ENCODE peak calls at places on chromosomes 2 and 18, in four cellular contexts. O, G, Q and Y are unnamed samples.

GRCh38 chr2:150425121-150425559 is 62.3 kb downstream of the RND3 start:
- DNase-seq in G (no peak), Q (no peak), O (no peak), Y (peak)

GRCh38 chr2:235594041-235594440 is 100.2 kb downstream of the AGAP1 start:
- DNase-seq in O (peak), G (peak), Q (peak), Y (no peak)

GRCh38 chr18:567119-567518 is 13.1 kb upstream of the CETN1 start:
- DNase-seq in Q (no peak), O (no peak), G (no peak), Y (no peak)

GRCh38 chr2:163878718-163879117 is 142.9 kb upstream of the FIGN start:
- DNase-seq in Q (peak), O (peak), G (peak), Y (peak)

GRCh38 chr2:63580651-63581050 is 7.6 kb downstream of the WDPCP start:
- DNase-seq in O (no peak), G (no peak), Q (no peak), Y (no peak)

GRCh38 chr18:47513614-47514013 is 262.2 kb upstream of the SKOR2 start:
- DNase-seq in Q (no peak), O (no peak), G (no peak), Y (no peak)

GRCh38 chr2:62536873-62537547 is 31.0 kb upstream of the TMEM17 start:
- DNase-seq in G (no peak), O (peak), Q (no peak), Y (no peak)

GRCh38 chr2:148993336-148993735 is 45.2 kb upstream of the LYPD6B start:
- DNase-seq in O (no peak), Q (no peak), G (no peak), Y (no peak)

GRCh38 chr2:74584088-74584645 is 29.6 kb downstream of the DOK1 start:
- DNase-seq in Q (peak), O (no peak), G (no peak), Y (no peak)

GRCh38 chr18:27249933-27250332 is 64.8 kb upstream of the CHST9 start:
- DNase-seq in O (no peak), Q (no peak), G (no peak), Y (no peak)
- TF ChIP-seq FOXJ3 in O (no peak), Q (no peak), G (no peak), Y (no peak)

GRCh38 chr2:188291142-188291616 is 495 bp upstream of the GULP1 start:
- DNase-seq in G (peak), O (no peak), Q (peak), Y (no peak)

GRCh38 chr2:188293601-188294482 is 2.2 kb downstream of the GULP1 start:
- DNase-seq in G (peak), O (no peak), Q (peak), Y (no peak)

GRCh38 chr2:188292446-188293239 is 969 bp downstream of the GULP1 start:
- DNase-seq in G (peak), O (no peak), Q (peak), Y (peak)

GRCh38 chr2:188294547-188294946 is 2.9 kb downstream of the GULP1 start:
- DNase-seq in G (no peak), Q (no peak), O (no peak), Y (no peak)

GRCh38 chr2:188291617-188292445 is at the start of gene GULP1:
- DNase-seq in G (peak), O (peak), Q (peak), Y (peak)
- TF ChIP-seq FOXJ3 in G (no peak), O (no peak), Q (no peak), Y (no peak)

GRCh38 chr2:172085460-172086159 is at the start of gene DLX1:
- DNase-seq in Q (no peak), O (no peak), G (peak), Y (peak)
- TF ChIP-seq FOXJ3 in Q (no peak), O (no peak), G (no peak), Y (no peak)

GRCh38 chr2:216090369-216090786 is 8.7 kb downstream of the TMEM169 start:
- DNase-seq in Q (no peak), G (no peak), O (no peak), Y (no peak)
- TF ChIP-seq FOXJ3 in Q (no peak), G (no peak), O (no peak), Y (no peak)

GRCh38 chr2:106158131-106158530 is 36.0 kb downstream of the UXS1 start:
- DNase-seq in O (no peak), G (no peak), Q (no peak), Y (no peak)
- TF ChIP-seq FOXJ3 in O (no peak), G (no peak), Q (no peak), Y (no peak)

DNA sequence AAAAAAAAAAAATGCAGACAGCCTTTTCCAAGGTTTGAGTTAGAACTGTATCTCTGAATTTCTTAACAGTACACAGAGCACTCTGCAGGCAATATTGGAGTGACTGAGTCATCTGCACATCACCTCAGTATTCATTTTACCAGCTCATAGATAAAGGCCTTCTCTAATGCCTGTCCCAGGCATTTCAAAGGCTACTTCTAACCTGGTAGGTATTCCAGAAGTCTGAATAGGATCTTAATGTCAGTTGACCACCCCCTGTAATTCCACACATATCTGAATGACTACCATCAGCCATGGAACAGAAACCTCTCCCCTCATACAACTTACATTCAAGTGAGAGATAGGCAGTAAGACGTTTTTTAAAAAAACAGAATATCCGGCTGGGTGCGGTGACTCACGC is 9.0 kb downstream of the METTL21A start:
- DNase-seq in G (no peak), Q (no peak), O (no peak), Y (no peak)
- TF ChIP-seq FOXJ3 in G (no peak), Q (no peak), O (no peak), Y (no peak)

GRCh38 chr2:12688898-12689297 is 27.8 kb upstream of the TRIB2 start:
- DNase-seq in O (no peak), G (no peak), Q (no peak), Y (no peak)
- TF ChIP-seq FOXJ3 in O (no peak), G (no peak), Q (no peak), Y (no peak)

GRCh38 chr2:137976274-137976673 is 12.0 kb downstream of the HNMT start:
- DNase-seq in G (no peak), O (no peak), Q (no peak), Y (no peak)
- TF ChIP-seq FOXJ3 in G (no peak), O (no peak), Q (no peak), Y (no peak)

DNA sequence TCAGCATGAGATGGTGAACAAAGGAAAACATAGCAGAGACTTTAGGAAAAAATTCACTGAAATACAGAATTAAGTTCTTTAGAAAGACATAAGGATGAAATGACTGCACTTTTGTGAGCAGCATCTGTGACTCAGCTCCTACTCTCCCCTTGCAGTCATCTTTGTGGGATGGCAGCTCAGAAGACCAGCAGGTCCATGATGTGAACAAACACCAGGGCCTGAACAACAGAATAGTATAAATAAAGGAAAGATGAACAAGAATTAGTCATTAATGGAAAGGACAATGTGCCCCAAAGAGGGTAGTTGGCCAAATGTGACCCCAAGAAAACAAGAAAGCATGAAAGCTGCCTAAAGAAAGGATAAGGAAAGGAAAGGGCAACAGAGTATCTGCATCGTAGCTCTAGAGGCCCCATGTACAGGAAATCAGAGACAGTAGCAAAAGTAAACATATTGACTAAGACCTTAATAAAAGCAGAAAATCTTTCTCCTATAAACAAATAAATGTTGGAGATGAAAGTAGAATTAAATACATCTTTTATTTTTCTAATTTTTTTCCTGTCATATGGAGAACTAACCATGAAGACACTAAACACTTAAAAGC is 318.0 kb downstream of the ZEB2 start:
- DNase-seq in G (no peak), Q (no peak), O (no peak), Y (no peak)
- TF ChIP-seq FOXJ3 in G (no peak), Q (no peak), O (no peak), Y (no peak)

GRCh38 chr18:11407900-11408299 is 201.5 kb upstream of the SLC35G4 start:
- DNase-seq in G (no peak), O (no peak), Q (no peak), Y (no peak)
- TF ChIP-seq FOXJ3 in G (no peak), O (no peak), Q (no peak), Y (no peak)